ENCODE peak calls at places on chromosomes 12 and 14, in ten cellular contexts. One of them, this sample, is unnamed. For H3K36me3 and H3K27me3, the result is how much of the 10 kb centered on the place peaks cover.

GRCh38 chr14:35808076-35808657 is 928 bp downstream of the RALGAPA1 start:
- DNase-seq in GM23338: peak
- DNase-seq in kidney epithelial cell: no peak
- DNase-seq in adipocyte: peak
- DNase-seq in prostate gland: peak
- DNase-seq in upper lobe of right lung: no peak
- DNase-seq in CD4-positive, alpha-beta memory T cell: peak
- DNase-seq in tibial artery: no peak
- DNase-seq in HCT116: no peak
- DNase-seq in naive thymus-derived CD4-positive, alpha-beta T cell: no peak
- DNase-seq in this sample: peak

GRCh38 chr12:10641735-10642500 is 28.5 kb upstream of the MAGOHB start:
- DNase-seq in prostate gland: no peak
- DNase-seq in HCT116: no peak
- DNase-seq in naive thymus-derived CD4-positive, alpha-beta T cell: no peak
- DNase-seq in kidney epithelial cell: peak
- DNase-seq in CD4-positive, alpha-beta memory T cell: no peak
- DNase-seq in GM23338: no peak
- DNase-seq in upper lobe of right lung: no peak
- DNase-seq in adipocyte: peak
- DNase-seq in tibial artery: no peak
- DNase-seq in this sample: no peak

GRCh38 chr12:132775502-132776233 is 14.0 kb upstream of the ANKLE2 start:
- DNase-seq in adipocyte: no peak
- DNase-seq in HCT116: no peak
- DNase-seq in kidney epithelial cell: no peak
- DNase-seq in CD4-positive, alpha-beta memory T cell: no peak
- DNase-seq in prostate gland: no peak
- DNase-seq in naive thymus-derived CD4-positive, alpha-beta T cell: no peak
- DNase-seq in upper lobe of right lung: no peak
- DNase-seq in GM23338: no peak
- DNase-seq in tibial artery: no peak
- DNase-seq in this sample: no peak

GRCh38 chr12:67697443-67697842 is 48.9 kb downstream of the DYRK2 start:
- DNase-seq in naive thymus-derived CD4-positive, alpha-beta T cell: peak
- DNase-seq in CD4-positive, alpha-beta memory T cell: peak
- DNase-seq in adipocyte: no peak
- DNase-seq in tibial artery: no peak
- DNase-seq in upper lobe of right lung: no peak
- DNase-seq in prostate gland: no peak
- DNase-seq in GM23338: no peak
- DNase-seq in kidney epithelial cell: no peak
- DNase-seq in HCT116: no peak
- DNase-seq in this sample: no peak

GRCh38 chr14:91357731-91358319 is 59.8 kb downstream of the CCDC88C start:
- DNase-seq in prostate gland: no peak
- DNase-seq in GM23338: no peak
- DNase-seq in naive thymus-derived CD4-positive, alpha-beta T cell: no peak
- DNase-seq in CD4-positive, alpha-beta memory T cell: no peak
- DNase-seq in tibial artery: no peak
- DNase-seq in adipocyte: no peak
- DNase-seq in upper lobe of right lung: no peak
- DNase-seq in HCT116: no peak
- DNase-seq in kidney epithelial cell: no peak
- DNase-seq in this sample: no peak

GRCh38 chr12:49975370-49975761 is 2.6 kb downstream of the AQP6 start:
- DNase-seq in adipocyte: no peak
- DNase-seq in tibial artery: peak
- DNase-seq in upper lobe of right lung: peak
- DNase-seq in prostate gland: no peak
- DNase-seq in naive thymus-derived CD4-positive, alpha-beta T cell: no peak
- DNase-seq in HCT116: no peak
- DNase-seq in kidney epithelial cell: no peak
- DNase-seq in GM23338: no peak
- DNase-seq in CD4-positive, alpha-beta memory T cell: no peak
- DNase-seq in this sample: peak

GRCh38 chr14:78162202-78162601 is 8.0 kb upstream of the NRXN3 start:
- DNase-seq in upper lobe of right lung: no peak
- DNase-seq in kidney epithelial cell: peak
- DNase-seq in tibial artery: no peak
- DNase-seq in CD4-positive, alpha-beta memory T cell: no peak
- DNase-seq in naive thymus-derived CD4-positive, alpha-beta T cell: no peak
- DNase-seq in HCT116: no peak
- DNase-seq in prostate gland: no peak
- DNase-seq in adipocyte: no peak
- DNase-seq in GM23338: no peak
- DNase-seq in this sample: no peak

GRCh38 chr12:3752741-3753486 is at the start of gene CRACR2A:
- DNase-seq in naive thymus-derived CD4-positive, alpha-beta T cell: peak
- DNase-seq in tibial artery: no peak
- DNase-seq in prostate gland: peak
- DNase-seq in CD4-positive, alpha-beta memory T cell: peak
- DNase-seq in upper lobe of right lung: peak
- DNase-seq in kidney epithelial cell: no peak
- DNase-seq in adipocyte: peak
- DNase-seq in GM23338: peak
- DNase-seq in HCT116: peak
- DNase-seq in this sample: peak

GRCh38 chr14:59107819-59108218 is 80.6 kb upstream of the DAAM1 start:
- DNase-seq in HCT116: no peak
- DNase-seq in CD4-positive, alpha-beta memory T cell: no peak
- DNase-seq in kidney epithelial cell: no peak
- DNase-seq in adipocyte: no peak
- DNase-seq in GM23338: no peak
- DNase-seq in upper lobe of right lung: no peak
- DNase-seq in prostate gland: no peak
- DNase-seq in naive thymus-derived CD4-positive, alpha-beta T cell: no peak
- DNase-seq in tibial artery: no peak
- DNase-seq in this sample: no peak

GRCh38 chr12:121826318-121826954 is 22.6 kb downstream of the SETD1B start:
- DNase-seq in prostate gland: no peak
- DNase-seq in GM23338: no peak
- DNase-seq in tibial artery: no peak
- DNase-seq in naive thymus-derived CD4-positive, alpha-beta T cell: no peak
- DNase-seq in CD4-positive, alpha-beta memory T cell: no peak
- DNase-seq in upper lobe of right lung: no peak
- DNase-seq in kidney epithelial cell: no peak
- DNase-seq in adipocyte: no peak
- DNase-seq in HCT116: no peak
- DNase-seq in this sample: no peak
- H3K36me3 ChIP-seq in prostate gland: under half
- H3K36me3 ChIP-seq in GM23338: under half
- H3K36me3 ChIP-seq in tibial artery: half or more
- H3K36me3 ChIP-seq in naive thymus-derived CD4-positive, alpha-beta T cell: half or more
- H3K36me3 ChIP-seq in CD4-positive, alpha-beta memory T cell: half or more
- H3K36me3 ChIP-seq in upper lobe of right lung: half or more
- H3K36me3 ChIP-seq in kidney epithelial cell: under half
- H3K36me3 ChIP-seq in adipocyte: half or more
- H3K36me3 ChIP-seq in HCT116: under half
- H3K36me3 ChIP-seq in this sample: under half

GRCh38 chr12:103881261-103881660 is 40.2 kb upstream of the NT5DC3 start:
- DNase-seq in kidney epithelial cell: no peak
- DNase-seq in upper lobe of right lung: no peak
- DNase-seq in tibial artery: no peak
- DNase-seq in adipocyte: no peak
- DNase-seq in CD4-positive, alpha-beta memory T cell: no peak
- DNase-seq in HCT116: no peak
- DNase-seq in GM23338: no peak
- DNase-seq in prostate gland: no peak
- DNase-seq in naive thymus-derived CD4-positive, alpha-beta T cell: no peak
- DNase-seq in this sample: no peak
- H3K4me3 ChIP-seq in kidney epithelial cell: no peak
- H3K4me3 ChIP-seq in upper lobe of right lung: no peak
- H3K4me3 ChIP-seq in tibial artery: no peak
- H3K4me3 ChIP-seq in adipocyte: no peak
- H3K4me3 ChIP-seq in CD4-positive, alpha-beta memory T cell: no peak
- H3K4me3 ChIP-seq in HCT116: no peak
- H3K4me3 ChIP-seq in GM23338: no peak
- H3K4me3 ChIP-seq in prostate gland: no peak
- H3K4me3 ChIP-seq in naive thymus-derived CD4-positive, alpha-beta T cell: no peak
- H3K4me3 ChIP-seq in this sample: no peak

DNA sequence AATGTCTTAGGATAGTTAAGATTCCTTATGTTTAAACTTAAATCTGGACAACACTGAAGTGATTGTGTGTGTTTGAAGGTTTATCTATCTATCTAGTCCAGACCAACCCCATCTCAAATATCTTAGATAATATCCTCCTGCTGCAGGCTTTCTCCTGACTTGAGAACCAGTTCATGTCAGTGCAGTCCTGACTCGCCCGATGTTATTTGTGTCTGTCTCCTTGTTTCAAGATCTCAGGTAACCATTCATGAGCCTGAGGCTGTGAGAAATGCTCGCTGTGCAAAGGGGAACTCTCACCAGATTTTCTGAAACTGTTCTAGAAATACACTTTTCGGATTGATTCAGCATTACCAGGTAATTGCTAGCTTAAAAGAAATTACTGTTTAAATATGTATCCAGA is 356.2 kb downstream of the SNAPC1 start:
- DNase-seq in adipocyte: no peak
- DNase-seq in tibial artery: no peak
- DNase-seq in GM23338: no peak
- DNase-seq in HCT116: no peak
- DNase-seq in prostate gland: no peak
- DNase-seq in upper lobe of right lung: no peak
- DNase-seq in kidney epithelial cell: no peak
- DNase-seq in naive thymus-derived CD4-positive, alpha-beta T cell: no peak
- DNase-seq in CD4-positive, alpha-beta memory T cell: no peak
- DNase-seq in this sample: no peak
- H3K27me3 ChIP-seq in adipocyte: half or more
- H3K27me3 ChIP-seq in tibial artery: under half
- H3K27me3 ChIP-seq in GM23338: half or more
- H3K27me3 ChIP-seq in HCT116: under half
- H3K27me3 ChIP-seq in prostate gland: under half
- H3K27me3 ChIP-seq in upper lobe of right lung: half or more
- H3K27me3 ChIP-seq in kidney epithelial cell: under half
- H3K27me3 ChIP-seq in naive thymus-derived CD4-positive, alpha-beta T cell: under half
- H3K27me3 ChIP-seq in CD4-positive, alpha-beta memory T cell: under half
- H3K27me3 ChIP-seq in this sample: under half

GRCh38 chr14:102013669-102014200 is 49.4 kb downstream of the DYNC1H1 start:
- DNase-seq in GM23338: no peak
- DNase-seq in CD4-positive, alpha-beta memory T cell: no peak
- DNase-seq in upper lobe of right lung: no peak
- DNase-seq in HCT116: no peak
- DNase-seq in tibial artery: no peak
- DNase-seq in kidney epithelial cell: no peak
- DNase-seq in prostate gland: no peak
- DNase-seq in adipocyte: no peak
- DNase-seq in naive thymus-derived CD4-positive, alpha-beta T cell: no peak
- DNase-seq in this sample: no peak
- H3K36me3 ChIP-seq in GM23338: half or more
- H3K36me3 ChIP-seq in CD4-positive, alpha-beta memory T cell: half or more
- H3K36me3 ChIP-seq in upper lobe of right lung: half or more
- H3K36me3 ChIP-seq in HCT116: half or more
- H3K36me3 ChIP-seq in tibial artery: half or more
- H3K36me3 ChIP-seq in kidney epithelial cell: under half
- H3K36me3 ChIP-seq in prostate gland: under half
- H3K36me3 ChIP-seq in adipocyte: half or more
- H3K36me3 ChIP-seq in naive thymus-derived CD4-positive, alpha-beta T cell: half or more
- H3K36me3 ChIP-seq in this sample: half or more

GRCh38 chr12:124633269-124633953 is 66.0 kb upstream of the NCOR2 start:
- DNase-seq in adipocyte: peak
- DNase-seq in upper lobe of right lung: no peak
- DNase-seq in GM23338: no peak
- DNase-seq in tibial artery: no peak
- DNase-seq in CD4-positive, alpha-beta memory T cell: no peak
- DNase-seq in prostate gland: no peak
- DNase-seq in HCT116: peak
- DNase-seq in kidney epithelial cell: no peak
- DNase-seq in naive thymus-derived CD4-positive, alpha-beta T cell: no peak
- DNase-seq in this sample: no peak
- H3K4me3 ChIP-seq in adipocyte: no peak
- H3K4me3 ChIP-seq in upper lobe of right lung: no peak
- H3K4me3 ChIP-seq in GM23338: no peak
- H3K4me3 ChIP-seq in tibial artery: no peak
- H3K4me3 ChIP-seq in CD4-positive, alpha-beta memory T cell: no peak
- H3K4me3 ChIP-seq in prostate gland: no peak
- H3K4me3 ChIP-seq in HCT116: peak
- H3K4me3 ChIP-seq in kidney epithelial cell: no peak
- H3K4me3 ChIP-seq in naive thymus-derived CD4-positive, alpha-beta T cell: no peak
- H3K4me3 ChIP-seq in this sample: no peak

DNA sequence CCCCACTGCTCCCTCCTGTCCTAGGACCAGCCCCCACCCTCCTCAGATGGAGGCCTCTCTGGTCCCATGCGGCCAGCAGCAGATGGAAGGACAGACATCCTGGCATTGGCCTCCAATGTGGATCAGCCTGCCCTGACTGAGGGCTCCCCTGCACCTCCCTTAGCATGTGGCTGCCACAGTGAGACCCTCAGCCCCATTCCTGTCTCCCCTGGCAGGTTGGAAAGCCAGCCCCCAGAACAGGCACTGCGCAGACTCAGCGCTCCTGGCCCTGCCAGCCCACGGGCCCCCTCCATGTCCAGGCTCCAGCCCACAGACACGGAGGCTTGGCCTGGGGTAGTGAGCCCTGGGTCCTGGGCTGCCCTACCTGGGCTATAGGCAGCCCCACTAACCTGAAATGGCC is 47.2 kb upstream of the DIO3 start:
- DNase-seq in naive thymus-derived CD4-positive, alpha-beta T cell: no peak
- DNase-seq in tibial artery: no peak
- DNase-seq in adipocyte: no peak
- DNase-seq in CD4-positive, alpha-beta memory T cell: no peak
- DNase-seq in prostate gland: no peak
- DNase-seq in kidney epithelial cell: no peak
- DNase-seq in upper lobe of right lung: no peak
- DNase-seq in HCT116: no peak
- DNase-seq in GM23338: no peak
- DNase-seq in this sample: no peak
- H3K27me3 ChIP-seq in naive thymus-derived CD4-positive, alpha-beta T cell: under half
- H3K27me3 ChIP-seq in tibial artery: under half
- H3K27me3 ChIP-seq in adipocyte: under half
- H3K27me3 ChIP-seq in CD4-positive, alpha-beta memory T cell: under half
- H3K27me3 ChIP-seq in prostate gland: under half
- H3K27me3 ChIP-seq in kidney epithelial cell: under half
- H3K27me3 ChIP-seq in upper lobe of right lung: under half
- H3K27me3 ChIP-seq in HCT116: under half
- H3K27me3 ChIP-seq in GM23338: under half
- H3K27me3 ChIP-seq in this sample: under half